ENCODE peak calls at places on chromosomes 3 and 15, in four cellular contexts. V is HTR-8/SVneo, L is ELR, T is anterior cingulate cortex. O is an unnamed sample.

GRCh38 chr3:128487813-128488635 is 5.0 kb downstream of the GATA2 start:
- DNase-seq in V (peak), L (peak), T (peak), O (no peak)

GRCh38 chr15:30905821-30906220 is 2.1 kb downstream of the FAN1 start:
- DNase-seq in L (no peak), T (no peak), V (no peak), O (no peak)

GRCh38 chr3:42839616-42840015 is 30.4 kb downstream of the ACKR2 start:
- DNase-seq in L (peak), T (no peak), V (peak), O (peak)

GRCh38 chr3:178382388-178383061 is 153.7 kb upstream of the KCNMB2 start:
- DNase-seq in L (peak), V (peak), T (no peak), O (no peak)

GRCh38 chr3:186933801-186934200 is 3.5 kb downstream of the ST6GAL1 start:
- DNase-seq in V (no peak), T (no peak), L (no peak), O (no peak)

GRCh38 chr3:172939651-172940293 is 189.2 kb downstream of the ECT2 start:
- DNase-seq in L (peak), T (no peak), V (no peak), O (no peak)

GRCh38 chr3:37640636-37641375 is 220.9 kb upstream of the CTDSPL start:
- DNase-seq in V (no peak), T (no peak), L (no peak), O (no peak)

GRCh38 chr3:56917740-56918568 is 116.2 kb upstream of the ARHGEF3 start:
- DNase-seq in T (no peak), L (no peak), V (no peak), O (no peak)

GRCh38 chr3:126191246-126191645 is 10.9 kb upstream of the ALDH1L1 start:
- DNase-seq in L (no peak), V (no peak), T (no peak), O (no peak)

GRCh38 chr3:42961633-42962032 is 17.5 kb upstream of the GASK1A start:
- DNase-seq in T (peak), L (peak), V (peak), O (peak)